ENCODE peak calls at places on chromosomes 11 and 22, in four cellular contexts. One of them, this sample, is unnamed.

GRCh38 chr22:21970800-21971617 is 11.6 kb downstream of the TOP3B start:
- DNase-seq in brain microvascular endothelial cell: no peak
- DNase-seq in heart right ventricle: no peak
- DNase-seq in NCI-H1105 treated with DMSO at 0.1 percent for 48 hours: no peak
- DNase-seq in this sample: no peak

GRCh38 chr11:1487091-1487850 is 692 bp upstream of the MOB2 start:
- DNase-seq in brain microvascular endothelial cell: no peak
- DNase-seq in heart right ventricle: no peak
- DNase-seq in NCI-H1105 treated with DMSO at 0.1 percent for 48 hours: no peak
- DNase-seq in this sample: no peak

GRCh38 chr22:42317691-42318547 is 47.5 kb upstream of the TCF20 start:
- DNase-seq in brain microvascular endothelial cell: no peak
- DNase-seq in heart right ventricle: no peak
- DNase-seq in NCI-H1105 treated with DMSO at 0.1 percent for 48 hours: peak
- DNase-seq in this sample: no peak

GRCh38 chr11:34988294-34989255 is 72.2 kb downstream of the PDHX start:
- DNase-seq in brain microvascular endothelial cell: peak
- DNase-seq in heart right ventricle: no peak
- DNase-seq in NCI-H1105 treated with DMSO at 0.1 percent for 48 hours: no peak
- DNase-seq in this sample: peak

GRCh38 chr11:67289226-67289650 is at the start of gene ANKRD13D:
- DNase-seq in brain microvascular endothelial cell: no peak
- DNase-seq in heart right ventricle: no peak
- DNase-seq in NCI-H1105 treated with DMSO at 0.1 percent for 48 hours: no peak
- DNase-seq in this sample: no peak

GRCh38 chr22:35376728-35377472 is 4.0 kb upstream of the HMOX1 start:
- DNase-seq in brain microvascular endothelial cell: peak
- DNase-seq in heart right ventricle: peak
- DNase-seq in NCI-H1105 treated with DMSO at 0.1 percent for 48 hours: peak
- DNase-seq in this sample: peak

GRCh38 chr11:73333626-73334199 is 25.6 kb downstream of the ARHGEF17 start:
- DNase-seq in brain microvascular endothelial cell: no peak
- DNase-seq in heart right ventricle: no peak
- DNase-seq in NCI-H1105 treated with DMSO at 0.1 percent for 48 hours: no peak
- DNase-seq in this sample: no peak

GRCh38 chr11:83816572-83817187 is 530.5 kb upstream of the CCDC90B start:
- DNase-seq in brain microvascular endothelial cell: no peak
- DNase-seq in heart right ventricle: no peak
- DNase-seq in NCI-H1105 treated with DMSO at 0.1 percent for 48 hours: peak
- DNase-seq in this sample: no peak

GRCh38 chr22:44576311-44577260 is 78.6 kb upstream of the RTL6 start:
- DNase-seq in brain microvascular endothelial cell: no peak
- DNase-seq in heart right ventricle: no peak
- DNase-seq in NCI-H1105 treated with DMSO at 0.1 percent for 48 hours: no peak
- DNase-seq in this sample: no peak

GRCh38 chr11:130199792-130200191 is 40.2 kb downstream of the ST14 start:
- DNase-seq in brain microvascular endothelial cell: no peak
- DNase-seq in heart right ventricle: no peak
- DNase-seq in NCI-H1105 treated with DMSO at 0.1 percent for 48 hours: no peak
- DNase-seq in this sample: no peak

GRCh38 chr11:114281388-114281956 is 14.7 kb upstream of the NNMT start:
- DNase-seq in brain microvascular endothelial cell: no peak
- DNase-seq in heart right ventricle: no peak
- DNase-seq in NCI-H1105 treated with DMSO at 0.1 percent for 48 hours: no peak
- DNase-seq in this sample: no peak

GRCh38 chr11:86551286-86551685 is 121.1 kb downstream of the ME3 start:
- DNase-seq in brain microvascular endothelial cell: peak
- DNase-seq in heart right ventricle: peak
- DNase-seq in NCI-H1105 treated with DMSO at 0.1 percent for 48 hours: no peak
- DNase-seq in this sample: peak

GRCh38 chr22:20205964-20206708 is 55.3 kb upstream of the CCDC188 start:
- DNase-seq in brain microvascular endothelial cell: peak
- DNase-seq in heart right ventricle: peak
- DNase-seq in NCI-H1105 treated with DMSO at 0.1 percent for 48 hours: no peak
- DNase-seq in this sample: peak

GRCh38 chr11:92482502-92482901 is 257.9 kb downstream of the FAT3 start:
- DNase-seq in brain microvascular endothelial cell: no peak
- DNase-seq in heart right ventricle: no peak
- DNase-seq in NCI-H1105 treated with DMSO at 0.1 percent for 48 hours: no peak
- DNase-seq in this sample: no peak

GRCh38 chr22:36653316-36653715 is 50.2 kb downstream of the CACNG2 start:
- DNase-seq in brain microvascular endothelial cell: no peak
- DNase-seq in heart right ventricle: no peak
- DNase-seq in NCI-H1105 treated with DMSO at 0.1 percent for 48 hours: no peak
- DNase-seq in this sample: no peak

GRCh38 chr22:18024276-18024939 is at the start of gene MICAL3:
- DNase-seq in brain microvascular endothelial cell: no peak
- DNase-seq in heart right ventricle: no peak
- DNase-seq in NCI-H1105 treated with DMSO at 0.1 percent for 48 hours: peak
- DNase-seq in this sample: peak

GRCh38 chr11:120134106-120134930 is 3.6 kb downstream of the TRIM29 start:
- DNase-seq in brain microvascular endothelial cell: no peak
- DNase-seq in heart right ventricle: no peak
- DNase-seq in NCI-H1105 treated with DMSO at 0.1 percent for 48 hours: no peak
- DNase-seq in this sample: no peak